ENCODE peak calls at places on chromosome 18, in five cellular contexts. One of them, this sample, is unnamed.
A peak's percentile ranks its signal among the peaks of the same experiment; 100 is the strongest.

GRCh38 chr18:43961713-43962112 is 684.4 kb upstream of the SYT4 start:
- DNase-seq in prostate gland: no peak
- DNase-seq in cardiac fibroblast: no peak
- DNase-seq in A549: no peak
- DNase-seq in CD8-positive, alpha-beta memory T cell: no peak
- DNase-seq in this sample: no peak

GRCh38 chr18:75624836-75625235 is 197.3 kb upstream of the SMIM21 start:
- DNase-seq in CD8-positive, alpha-beta memory T cell: no peak
- DNase-seq in A549: no peak
- DNase-seq in prostate gland: no peak
- DNase-seq in cardiac fibroblast: peak; percentile 5
- DNase-seq in this sample: no peak

GRCh38 chr18:57749604-57749970 is 53.5 kb downstream of the ATP8B1 start:
- DNase-seq in CD8-positive, alpha-beta memory T cell: no peak
- DNase-seq in prostate gland: no peak
- DNase-seq in A549: no peak
- DNase-seq in cardiac fibroblast: no peak
- DNase-seq in this sample: no peak

GRCh38 chr18:23799540-23799939 is 110.3 kb downstream of the LAMA3 start:
- DNase-seq in A549: no peak
- DNase-seq in prostate gland: no peak
- DNase-seq in CD8-positive, alpha-beta memory T cell: no peak
- DNase-seq in cardiac fibroblast: no peak
- DNase-seq in this sample: no peak

GRCh38 chr18:32289480-32290075 is 99.7 kb downstream of the MEP1B start:
- DNase-seq in prostate gland: peak; percentile 55
- DNase-seq in A549: peak; percentile 31
- DNase-seq in CD8-positive, alpha-beta memory T cell: no peak
- DNase-seq in cardiac fibroblast: peak; percentile 85
- DNase-seq in this sample: peak; percentile 31

GRCh38 chr18:76386886-76387285 is 108.2 kb downstream of the ZNF516 start:
- DNase-seq in CD8-positive, alpha-beta memory T cell: no peak
- DNase-seq in prostate gland: no peak
- DNase-seq in cardiac fibroblast: no peak
- DNase-seq in A549: no peak
- DNase-seq in this sample: no peak

GRCh38 chr18:46891742-46892214 is 25.5 kb downstream of the PIAS2 start:
- DNase-seq in CD8-positive, alpha-beta memory T cell: no peak
- DNase-seq in cardiac fibroblast: no peak
- DNase-seq in A549: no peak
- DNase-seq in prostate gland: no peak
- DNase-seq in this sample: no peak

GRCh38 chr18:2901405-2901989 is 54.7 kb downstream of the EMILIN2 start:
- DNase-seq in A549: no peak
- DNase-seq in cardiac fibroblast: no peak
- DNase-seq in prostate gland: no peak
- DNase-seq in CD8-positive, alpha-beta memory T cell: no peak
- DNase-seq in this sample: no peak

GRCh38 chr18:36376361-36376760 is 78.8 kb downstream of the FHOD3 start:
- DNase-seq in CD8-positive, alpha-beta memory T cell: no peak
- DNase-seq in prostate gland: no peak
- DNase-seq in A549: no peak
- DNase-seq in cardiac fibroblast: peak; percentile 66
- DNase-seq in this sample: no peak

GRCh38 chr18:56853961-56854360 is 202.8 kb downstream of the WDR7 start:
- DNase-seq in A549: no peak
- DNase-seq in CD8-positive, alpha-beta memory T cell: no peak
- DNase-seq in cardiac fibroblast: no peak
- DNase-seq in prostate gland: no peak
- DNase-seq in this sample: no peak

GRCh38 chr18:70371085-70371735 is 82.4 kb downstream of the SOCS6 start:
- DNase-seq in cardiac fibroblast: no peak
- DNase-seq in A549: no peak
- DNase-seq in CD8-positive, alpha-beta memory T cell: no peak
- DNase-seq in prostate gland: no peak
- DNase-seq in this sample: no peak

GRCh38 chr18:70046207-70046606 is 98.5 kb upstream of the CD226 start:
- DNase-seq in cardiac fibroblast: peak; percentile 51
- DNase-seq in CD8-positive, alpha-beta memory T cell: no peak
- DNase-seq in prostate gland: no peak
- DNase-seq in A549: no peak
- DNase-seq in this sample: no peak

GRCh38 chr18:22171839-22172582 is 2.6 kb downstream of the GATA6 start:
- DNase-seq in prostate gland: no peak
- DNase-seq in A549: no peak
- DNase-seq in CD8-positive, alpha-beta memory T cell: no peak
- DNase-seq in cardiac fibroblast: peak; percentile 29
- DNase-seq in this sample: no peak
- H3K4me3 ChIP-seq in prostate gland: peak overlapping the region; percentile 54
- H3K4me3 ChIP-seq in A549: no peak overlapping the region
- H3K4me3 ChIP-seq in CD8-positive, alpha-beta memory T cell: no peak overlapping the region
- H3K4me3 ChIP-seq in cardiac fibroblast: peak overlapping the region; percentile 66
- H3K4me3 ChIP-seq in this sample: no peak overlapping the region

DNA sequence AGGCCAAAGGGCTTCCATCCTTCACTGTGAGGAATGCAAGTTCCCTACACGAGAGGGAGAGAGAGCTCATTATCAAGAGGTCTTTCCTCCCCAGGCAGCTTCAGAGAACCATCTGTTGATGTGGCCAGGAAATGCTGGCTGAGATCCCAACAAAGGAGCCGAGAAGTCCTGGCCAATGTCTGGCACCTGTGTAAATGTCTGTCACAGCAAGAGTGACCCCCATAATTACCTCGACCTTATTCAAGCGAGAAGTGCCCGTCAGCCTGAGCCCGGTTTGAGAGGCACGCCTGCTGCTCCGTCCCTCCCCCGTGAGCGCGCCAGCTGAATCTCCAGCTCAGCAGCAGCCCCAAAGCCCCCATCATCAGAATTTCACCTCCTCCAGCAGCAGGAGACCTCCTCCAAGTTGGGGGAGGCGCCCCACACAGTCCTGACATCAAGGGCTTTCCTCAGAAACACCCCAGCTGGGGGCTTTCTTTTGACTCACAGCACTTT is 48.2 kb upstream of the APCDD1 start:
- DNase-seq in A549: no peak
- DNase-seq in cardiac fibroblast: no peak
- DNase-seq in prostate gland: no peak
- DNase-seq in CD8-positive, alpha-beta memory T cell: no peak
- DNase-seq in this sample: no peak
- H3K4me3 ChIP-seq in A549: no peak overlapping the region
- H3K4me3 ChIP-seq in cardiac fibroblast: no peak overlapping the region
- H3K4me3 ChIP-seq in prostate gland: no peak overlapping the region
- H3K4me3 ChIP-seq in CD8-positive, alpha-beta memory T cell: no peak overlapping the region
- H3K4me3 ChIP-seq in this sample: no peak overlapping the region

DNA sequence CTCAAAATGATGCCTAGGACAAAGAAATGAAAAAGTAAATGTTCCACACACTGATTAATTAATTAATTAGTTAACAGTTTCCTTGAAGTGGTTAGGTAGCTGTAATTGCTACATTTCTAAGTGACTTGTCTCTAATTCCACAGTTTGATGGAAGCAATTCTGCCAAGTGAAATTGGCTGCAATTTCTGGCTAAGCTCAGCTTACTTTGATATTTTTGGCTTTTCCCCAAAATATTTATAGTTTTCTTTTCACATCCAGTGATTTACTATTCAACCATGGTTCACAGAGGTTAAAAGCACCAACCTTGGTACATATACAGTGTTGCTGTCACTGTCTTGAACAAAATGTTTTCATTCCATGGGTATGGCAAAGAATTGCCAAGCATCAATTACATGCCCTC is 459.5 kb upstream of the CDH20 start:
- DNase-seq in prostate gland: no peak
- DNase-seq in CD8-positive, alpha-beta memory T cell: no peak
- DNase-seq in A549: no peak
- DNase-seq in cardiac fibroblast: peak; percentile 14
- DNase-seq in this sample: no peak
- H3K4me3 ChIP-seq in prostate gland: no peak overlapping the region
- H3K4me3 ChIP-seq in CD8-positive, alpha-beta memory T cell: no peak overlapping the region
- H3K4me3 ChIP-seq in A549: no peak overlapping the region
- H3K4me3 ChIP-seq in cardiac fibroblast: no peak overlapping the region
- H3K4me3 ChIP-seq in this sample: no peak overlapping the region

DNA sequence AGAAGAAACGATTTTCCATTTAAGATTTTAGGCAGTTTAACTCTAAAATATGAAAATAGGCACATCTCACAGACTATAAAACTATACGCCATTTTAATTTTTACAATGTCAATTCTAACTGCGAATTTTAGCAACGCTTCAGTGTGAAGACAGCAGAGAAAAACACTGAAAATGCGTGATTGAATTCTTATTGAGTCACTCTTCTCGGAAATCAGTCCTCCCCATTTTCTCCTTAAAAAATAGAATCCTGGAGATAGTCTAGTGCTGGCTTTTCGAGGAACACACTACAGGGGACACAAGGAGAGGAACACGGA is 373 bp upstream of the TAF4B start:
- DNase-seq in CD8-positive, alpha-beta memory T cell: no peak
- DNase-seq in cardiac fibroblast: no peak
- DNase-seq in prostate gland: no peak
- DNase-seq in A549: no peak
- DNase-seq in this sample: no peak
- H3K4me3 ChIP-seq in CD8-positive, alpha-beta memory T cell: peak overlapping the region; percentile 67
- H3K4me3 ChIP-seq in cardiac fibroblast: peak overlapping the region; percentile 89
- H3K4me3 ChIP-seq in prostate gland: peak overlapping the region; percentile 77
- H3K4me3 ChIP-seq in A549: peak overlapping the region; percentile 88
- H3K4me3 ChIP-seq in this sample: peak overlapping the region; percentile 64

GRCh38 chr18:50422286-50422898 is 47.5 kb downstream of the SKA1 start:
- DNase-seq in cardiac fibroblast: no peak
- DNase-seq in prostate gland: no peak
- DNase-seq in CD8-positive, alpha-beta memory T cell: no peak
- DNase-seq in A549: no peak
- DNase-seq in this sample: no peak

GRCh38 chr18:50418650-50419049 is 43.8 kb downstream of the SKA1 start:
- DNase-seq in A549: no peak
- DNase-seq in CD8-positive, alpha-beta memory T cell: no peak
- DNase-seq in cardiac fibroblast: no peak
- DNase-seq in prostate gland: no peak
- DNase-seq in this sample: no peak
- H3K4me3 ChIP-seq in A549: no peak overlapping the region
- H3K4me3 ChIP-seq in CD8-positive, alpha-beta memory T cell: no peak overlapping the region
- H3K4me3 ChIP-seq in cardiac fibroblast: no peak overlapping the region
- H3K4me3 ChIP-seq in prostate gland: no peak overlapping the region
- H3K4me3 ChIP-seq in this sample: no peak overlapping the region